ENCODE peak calls at places on chromosomes 12 and 14, in ten cellular contexts. One of them, this sample, is unnamed. For H3K4me1, the result is how much of the 10 kb centered on the place peaks cover.

GRCh38 chr14:101350021-101350420 is 211.3 kb upstream of the DIO3 start:
- DNase-seq in HCT116: no peak
- DNase-seq in transverse colon: no peak
- DNase-seq in adrenal gland: no peak
- DNase-seq in IMR-90: no peak
- DNase-seq in spleen: no peak
- DNase-seq in stomach: peak
- DNase-seq in breast epithelium: no peak
- DNase-seq in A549: no peak
- DNase-seq in suprapubic skin: peak
- DNase-seq in this sample: no peak

GRCh38 chr12:49905718-49906314 is 2.1 kb upstream of the FAIM2 start:
- DNase-seq in suprapubic skin: no peak
- DNase-seq in stomach: no peak
- DNase-seq in breast epithelium: no peak
- DNase-seq in A549: no peak
- DNase-seq in spleen: peak
- DNase-seq in adrenal gland: no peak
- DNase-seq in HCT116: no peak
- DNase-seq in IMR-90: no peak
- DNase-seq in transverse colon: no peak
- DNase-seq in this sample: no peak

GRCh38 chr12:3977621-3978020 is 104.4 kb upstream of the PARP11 start:
- DNase-seq in IMR-90: no peak
- DNase-seq in transverse colon: no peak
- DNase-seq in spleen: no peak
- DNase-seq in adrenal gland: no peak
- DNase-seq in suprapubic skin: no peak
- DNase-seq in stomach: no peak
- DNase-seq in breast epithelium: no peak
- DNase-seq in HCT116: no peak
- DNase-seq in A549: no peak
- DNase-seq in this sample: no peak

GRCh38 chr12:12626471-12626870 is 14.8 kb downstream of the CREBL2 start:
- DNase-seq in suprapubic skin: no peak
- DNase-seq in IMR-90: peak
- DNase-seq in breast epithelium: no peak
- DNase-seq in stomach: no peak
- DNase-seq in transverse colon: no peak
- DNase-seq in spleen: no peak
- DNase-seq in HCT116: no peak
- DNase-seq in adrenal gland: no peak
- DNase-seq in A549: no peak
- DNase-seq in this sample: no peak

GRCh38 chr12:50182461-50182860 is 15.3 kb upstream of the CERS5 start:
- DNase-seq in transverse colon: no peak
- DNase-seq in stomach: no peak
- DNase-seq in spleen: no peak
- DNase-seq in suprapubic skin: no peak
- DNase-seq in A549: no peak
- DNase-seq in HCT116: no peak
- DNase-seq in breast epithelium: no peak
- DNase-seq in adrenal gland: no peak
- DNase-seq in IMR-90: no peak
- DNase-seq in this sample: no peak

GRCh38 chr12:29455087-29455486 is 42.4 kb downstream of the OVCH1 start:
- DNase-seq in A549: no peak
- DNase-seq in suprapubic skin: no peak
- DNase-seq in stomach: no peak
- DNase-seq in breast epithelium: no peak
- DNase-seq in adrenal gland: no peak
- DNase-seq in IMR-90: no peak
- DNase-seq in transverse colon: no peak
- DNase-seq in HCT116: no peak
- DNase-seq in spleen: no peak
- DNase-seq in this sample: no peak

GRCh38 chr12:114834621-114835020 is 150.6 kb upstream of the TBX3 start:
- DNase-seq in stomach: no peak
- DNase-seq in suprapubic skin: no peak
- DNase-seq in adrenal gland: no peak
- DNase-seq in transverse colon: no peak
- DNase-seq in IMR-90: peak
- DNase-seq in spleen: no peak
- DNase-seq in HCT116: no peak
- DNase-seq in breast epithelium: no peak
- DNase-seq in A549: no peak
- DNase-seq in this sample: no peak

GRCh38 chr14:68784298-68784910 is 8.5 kb downstream of the ZFP36L1 start:
- DNase-seq in transverse colon: peak
- DNase-seq in IMR-90: no peak
- DNase-seq in A549: peak
- DNase-seq in breast epithelium: no peak
- DNase-seq in suprapubic skin: peak
- DNase-seq in adrenal gland: no peak
- DNase-seq in stomach: peak
- DNase-seq in HCT116: no peak
- DNase-seq in spleen: no peak
- DNase-seq in this sample: peak

GRCh38 chr14:28768549-28768870 is 1.9 kb downstream of the FOXG1 start:
- DNase-seq in stomach: no peak
- DNase-seq in spleen: no peak
- DNase-seq in adrenal gland: no peak
- DNase-seq in suprapubic skin: no peak
- DNase-seq in A549: no peak
- DNase-seq in HCT116: no peak
- DNase-seq in transverse colon: no peak
- DNase-seq in IMR-90: no peak
- DNase-seq in breast epithelium: no peak
- DNase-seq in this sample: no peak

GRCh38 chr14:59283380-59283779 is 94.9 kb downstream of the DAAM1 start:
- DNase-seq in transverse colon: no peak
- DNase-seq in A549: no peak
- DNase-seq in adrenal gland: no peak
- DNase-seq in stomach: no peak
- DNase-seq in HCT116: no peak
- DNase-seq in spleen: no peak
- DNase-seq in suprapubic skin: no peak
- DNase-seq in breast epithelium: no peak
- DNase-seq in IMR-90: peak
- DNase-seq in this sample: no peak

GRCh38 chr14:59282366-59282765 is 93.9 kb downstream of the DAAM1 start:
- DNase-seq in suprapubic skin: no peak
- DNase-seq in breast epithelium: no peak
- DNase-seq in adrenal gland: no peak
- DNase-seq in HCT116: no peak
- DNase-seq in IMR-90: peak
- DNase-seq in spleen: no peak
- DNase-seq in stomach: no peak
- DNase-seq in transverse colon: no peak
- DNase-seq in A549: no peak
- DNase-seq in this sample: no peak

GRCh38 chr14:59278111-59278510 is 89.6 kb downstream of the DAAM1 start:
- DNase-seq in suprapubic skin: no peak
- DNase-seq in A549: peak
- DNase-seq in HCT116: peak
- DNase-seq in adrenal gland: no peak
- DNase-seq in IMR-90: peak
- DNase-seq in spleen: no peak
- DNase-seq in transverse colon: no peak
- DNase-seq in stomach: no peak
- DNase-seq in breast epithelium: no peak
- DNase-seq in this sample: no peak

GRCh38 chr14:59280961-59281360 is 92.5 kb downstream of the DAAM1 start:
- DNase-seq in transverse colon: no peak
- DNase-seq in HCT116: no peak
- DNase-seq in stomach: no peak
- DNase-seq in suprapubic skin: no peak
- DNase-seq in adrenal gland: no peak
- DNase-seq in breast epithelium: no peak
- DNase-seq in A549: no peak
- DNase-seq in spleen: no peak
- DNase-seq in IMR-90: no peak
- DNase-seq in this sample: no peak

DNA sequence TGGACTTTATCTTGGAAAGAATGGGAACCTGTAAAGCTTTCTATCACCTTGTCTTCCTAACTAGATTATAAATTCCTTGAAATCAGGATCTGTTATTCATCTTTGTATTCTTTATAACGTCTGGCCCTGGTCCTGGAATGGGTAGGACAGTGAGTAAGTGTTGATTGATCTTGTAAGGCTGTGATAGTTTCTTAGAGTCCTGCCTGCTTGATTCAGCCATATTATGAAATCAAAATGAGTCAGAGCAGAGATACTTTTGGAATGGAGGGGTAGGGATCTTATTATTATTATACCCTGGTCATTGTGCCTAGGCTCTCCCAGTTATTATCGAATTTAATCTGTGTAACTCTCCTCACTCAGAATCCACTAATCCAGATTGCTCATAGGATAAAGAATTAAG is 93.1 kb downstream of the DAAM1 start:
- DNase-seq in A549: no peak
- DNase-seq in adrenal gland: no peak
- DNase-seq in stomach: no peak
- DNase-seq in transverse colon: no peak
- DNase-seq in suprapubic skin: no peak
- DNase-seq in IMR-90: peak
- DNase-seq in spleen: no peak
- DNase-seq in breast epithelium: no peak
- DNase-seq in HCT116: no peak
- DNase-seq in this sample: no peak
- H3K4me3 ChIP-seq in A549: no peak
- H3K4me3 ChIP-seq in adrenal gland: no peak
- H3K4me3 ChIP-seq in stomach: no peak
- H3K4me3 ChIP-seq in transverse colon: no peak
- H3K4me3 ChIP-seq in suprapubic skin: no peak
- H3K4me3 ChIP-seq in IMR-90: no peak
- H3K4me3 ChIP-seq in spleen: no peak
- H3K4me3 ChIP-seq in breast epithelium: no peak
- H3K4me3 ChIP-seq in HCT116: no peak
- H3K4me3 ChIP-seq in this sample: no peak

DNA sequence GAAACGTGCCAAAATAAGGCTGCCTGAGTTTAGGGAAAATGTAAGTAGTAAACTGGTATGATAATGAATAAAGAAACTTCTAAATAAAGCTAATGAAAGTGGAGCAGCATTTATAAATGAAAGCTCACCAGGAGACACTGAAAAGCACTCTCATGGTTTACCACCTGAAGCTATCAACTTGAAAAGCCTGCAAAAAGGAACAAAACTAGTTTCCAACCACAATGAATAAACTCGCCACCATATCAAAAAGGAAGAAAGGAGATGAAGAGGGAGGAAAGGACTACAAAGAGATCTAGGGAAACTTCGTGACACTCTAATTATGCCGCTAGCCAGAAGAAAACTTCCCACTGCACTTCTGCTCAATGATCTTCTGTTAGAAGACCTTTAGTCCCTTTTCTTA is 66.7 kb downstream of the MED13L start:
- DNase-seq in adrenal gland: no peak
- DNase-seq in stomach: no peak
- DNase-seq in HCT116: no peak
- DNase-seq in A549: no peak
- DNase-seq in spleen: no peak
- DNase-seq in breast epithelium: no peak
- DNase-seq in IMR-90: no peak
- DNase-seq in suprapubic skin: no peak
- DNase-seq in transverse colon: no peak
- DNase-seq in this sample: no peak
- H3K4me1 ChIP-seq in adrenal gland: under half
- H3K4me1 ChIP-seq in stomach: under half
- H3K4me1 ChIP-seq in HCT116: under half
- H3K4me1 ChIP-seq in A549: under half
- H3K4me1 ChIP-seq in spleen: half or more
- H3K4me1 ChIP-seq in breast epithelium: under half
- H3K4me1 ChIP-seq in IMR-90: under half
- H3K4me1 ChIP-seq in suprapubic skin: under half
- H3K4me1 ChIP-seq in transverse colon: under half
- H3K4me1 ChIP-seq in this sample: under half

GRCh38 chr12:33531261-33531660 is 91.6 kb upstream of the SYT10 start:
- DNase-seq in transverse colon: no peak
- DNase-seq in IMR-90: no peak
- DNase-seq in adrenal gland: no peak
- DNase-seq in breast epithelium: no peak
- DNase-seq in suprapubic skin: no peak
- DNase-seq in spleen: no peak
- DNase-seq in HCT116: no peak
- DNase-seq in A549: no peak
- DNase-seq in stomach: no peak
- DNase-seq in this sample: no peak

GRCh38 chr12:33536431-33536830 is 96.8 kb upstream of the SYT10 start:
- DNase-seq in breast epithelium: no peak
- DNase-seq in adrenal gland: no peak
- DNase-seq in HCT116: no peak
- DNase-seq in IMR-90: no peak
- DNase-seq in spleen: no peak
- DNase-seq in suprapubic skin: no peak
- DNase-seq in transverse colon: no peak
- DNase-seq in A549: no peak
- DNase-seq in stomach: no peak
- DNase-seq in this sample: no peak

GRCh38 chr12:33529810-33530209 is 90.2 kb upstream of the SYT10 start:
- DNase-seq in A549: no peak
- DNase-seq in adrenal gland: no peak
- DNase-seq in stomach: no peak
- DNase-seq in IMR-90: no peak
- DNase-seq in HCT116: no peak
- DNase-seq in transverse colon: no peak
- DNase-seq in spleen: no peak
- DNase-seq in suprapubic skin: no peak
- DNase-seq in breast epithelium: no peak
- DNase-seq in this sample: no peak

GRCh38 chr12:33533527-33533926 is 93.9 kb upstream of the SYT10 start:
- DNase-seq in IMR-90: no peak
- DNase-seq in HCT116: no peak
- DNase-seq in suprapubic skin: no peak
- DNase-seq in adrenal gland: no peak
- DNase-seq in breast epithelium: no peak
- DNase-seq in transverse colon: no peak
- DNase-seq in stomach: no peak
- DNase-seq in A549: no peak
- DNase-seq in spleen: no peak
- DNase-seq in this sample: no peak
- TF ChIP-seq POLR2A in IMR-90: no peak
- TF ChIP-seq POLR2A in HCT116: no peak
- TF ChIP-seq POLR2A in suprapubic skin: no peak
- TF ChIP-seq POLR2A in adrenal gland: no peak
- TF ChIP-seq POLR2A in breast epithelium: no peak
- TF ChIP-seq POLR2A in transverse colon: no peak
- TF ChIP-seq POLR2A in stomach: no peak
- TF ChIP-seq POLR2A in A549: no peak
- TF ChIP-seq POLR2A in spleen: no peak
- TF ChIP-seq POLR2A in this sample: no peak

GRCh38 chr14:51654549-51654879 is 2.8 kb downstream of the FRMD6 start:
- DNase-seq in transverse colon: no peak
- DNase-seq in IMR-90: no peak
- DNase-seq in spleen: no peak
- DNase-seq in suprapubic skin: no peak
- DNase-seq in stomach: no peak
- DNase-seq in breast epithelium: no peak
- DNase-seq in adrenal gland: no peak
- DNase-seq in A549: no peak
- DNase-seq in HCT116: no peak
- DNase-seq in this sample: no peak
- H3K4me3 ChIP-seq in transverse colon: peak
- H3K4me3 ChIP-seq in IMR-90: peak
- H3K4me3 ChIP-seq in spleen: no peak
- H3K4me3 ChIP-seq in suprapubic skin: peak
- H3K4me3 ChIP-seq in stomach: no peak
- H3K4me3 ChIP-seq in breast epithelium: no peak
- H3K4me3 ChIP-seq in adrenal gland: no peak
- H3K4me3 ChIP-seq in A549: no peak
- H3K4me3 ChIP-seq in HCT116: no peak
- H3K4me3 ChIP-seq in this sample: peak

GRCh38 chr12:57553343-57554202 is 3.7 kb downstream of the KIF5A start:
- DNase-seq in breast epithelium: no peak
- DNase-seq in A549: no peak
- DNase-seq in transverse colon: no peak
- DNase-seq in stomach: no peak
- DNase-seq in IMR-90: no peak
- DNase-seq in suprapubic skin: no peak
- DNase-seq in HCT116: no peak
- DNase-seq in spleen: no peak
- DNase-seq in adrenal gland: no peak
- DNase-seq in this sample: no peak
- H3K4me1 ChIP-seq in breast epithelium: under half
- H3K4me1 ChIP-seq in A549: under half
- H3K4me1 ChIP-seq in transverse colon: under half
- H3K4me1 ChIP-seq in stomach: under half
- H3K4me1 ChIP-seq in IMR-90: under half
- H3K4me1 ChIP-seq in suprapubic skin: under half
- H3K4me1 ChIP-seq in HCT116: under half
- H3K4me1 ChIP-seq in spleen: under half
- H3K4me1 ChIP-seq in adrenal gland: under half
- H3K4me1 ChIP-seq in this sample: under half